ENCODE peak calls at places on chromosomes 7 and 10, in nine cellular contexts. L is GM12892; I is WTC11; T is GM20000; C is memory B cell; G is C1 segment of cervical spinal cord; F is activated T-helper 1 cell treated with anti-CD3 and anti-CD28 coated beads, Interleukin-12 subunit alpha, Interleukin-12 subunit beta, Interleukin-2, Interleukin-4 antibody, amounts not matched to agents 30 ng/mL and 10 ng/mL and 1 ng/mL, durations not matched to agents 14 hours and 24 hours and 36 hours; J is activated effector memory CD4-positive, alpha-beta T cell treated with anti-CD3 and anti-CD28 coated beads, Interleukin-2, amount 50 U/mL, for 16 hours; W is upper lobe of right lung. B is an unnamed sample.

GRCh38 chr7:52684388-52684787 is 351.0 kb upstream of the POM121L12 start:
- DNase-seq in L (no peak), I (no peak), T (no peak), C (no peak), G (no peak), F (no peak), J (no peak), W (no peak), B (no peak)

GRCh38 chr7:70951271-70951962 is 180.5 kb upstream of the GALNT17 start:
- DNase-seq in L (no peak), I (no peak), T (no peak), C (no peak), G (no peak), F (no peak), J (no peak), W (no peak), B (no peak)

GRCh38 chr10:34231441-34232180 is 583.5 kb downstream of the PARD3 start:
- DNase-seq in L (no peak), I (no peak), T (no peak), C (no peak), G (no peak), F (no peak), J (no peak), W (no peak), B (no peak)

GRCh38 chr7:127678330-127678729 is 26.3 kb downstream of the SND1 start:
- DNase-seq in L (no peak), I (no peak), T (no peak), C (no peak), G (no peak), F (no peak), J (no peak), W (no peak), B (no peak)

GRCh38 chr10:49396666-49396999 is 744 bp upstream of the DRGX start:
- DNase-seq in L (no peak), I (no peak), T (no peak), C (no peak), G (no peak), F (no peak), J (no peak), W (no peak), B (no peak)

GRCh38 chr10:10796774-10797415 is 220.8 kb upstream of the CELF2 start:
- DNase-seq in L (no peak), I (no peak), T (no peak), C (no peak), G (no peak), F (no peak), J (no peak), W (no peak), B (no peak)

GRCh38 chr7:13016633-13017324 is 329.3 kb downstream of the ARL4A start:
- DNase-seq in L (no peak), I (no peak), T (no peak), C (no peak), G (no peak), F (no peak), J (no peak), W (peak; percentile 30), B (no peak)

GRCh38 chr10:99370993-99371392 is 41.8 kb downstream of the CNNM1 start:
- DNase-seq in L (no peak), I (no peak), T (peak; percentile 47), C (no peak), G (no peak), F (no peak), J (no peak), W (no peak), B (no peak)

GRCh38 chr7:30921540-30921930 is 9.9 kb downstream of the AQP1 start:
- DNase-seq in L (peak; percentile 15), I (peak; percentile 5), T (no peak), C (no peak), G (no peak), F (no peak), J (peak; percentile 37), W (peak; percentile 44), B (no peak)

GRCh38 chr7:7895754-7896153 is 72.8 kb upstream of the GLCCI1 start:
- DNase-seq in L (no peak), I (peak; percentile 30), T (no peak), C (no peak), G (no peak), F (no peak), J (no peak), W (no peak), B (no peak)

GRCh38 chr10:4234661-4235060 is 449.7 kb upstream of the KLF6 start:
- DNase-seq in L (no peak), I (no peak), T (no peak), C (no peak), G (no peak), F (no peak), J (peak; percentile 76), W (no peak), B (no peak)

GRCh38 chr7:46485481-46486065 is 564.5 kb upstream of the IGFBP3 start:
- DNase-seq in L (no peak), I (no peak), T (no peak), C (no peak), G (no peak), F (no peak), J (no peak), W (no peak), B (no peak)

GRCh38 chr7:16993543-16993942 is 111.8 kb upstream of the AGR3 start:
- DNase-seq in L (no peak), I (no peak), T (no peak), C (no peak), G (no peak), F (no peak), J (no peak), W (no peak), B (no peak)

GRCh38 chr7:106153891-106154449 is 41.9 kb upstream of the SYPL1 start:
- DNase-seq in L (peak; percentile 33), I (peak; percentile 90), T (peak; percentile 72), C (peak; percentile 73), G (peak; percentile 27), F (peak; percentile 57), J (peak; percentile 87), W (peak; percentile 88), B (no peak)

GRCh38 chr7:133854739-133855138 is 272.4 kb upstream of the LRGUK start:
- DNase-seq in L (no peak), I (no peak), T (peak; percentile 29), C (no peak), G (no peak), F (no peak), J (no peak), W (no peak), B (no peak)